ENCODE peak calls at places on chromosomes 12 and 14, in seven cellular contexts. J is astrocyte of the spinal cord; R is stimulated activated CD4-positive, alpha-beta T cell treated with anti-CD3 and anti-CD28 coated beads, Interleukin-1b, Interleukin-23, amount 100 ng/mL, for 1 hour; V is upper lobe of right lung; M is lower leg skin; G is CD8-positive, alpha-beta T cell; D is amniotic stem cell. F is an unnamed sample.

GRCh38 chr12:26668847-26669246 is 164.1 kb downstream of the ITPR2 start:
- DNase-seq in M (no peak), V (no peak), D (no peak), R (no peak), G (no peak), J (no peak), F (no peak)

GRCh38 chr12:64544796-64545382 is 65.4 kb upstream of the RASSF3 start:
- DNase-seq in R (no peak), J (no peak), M (no peak), V (no peak), D (no peak), G (no peak), F (no peak)

GRCh38 chr12:30774599-30774998 is 19.8 kb upstream of the CAPRIN2 start:
- DNase-seq in M (no peak), V (no peak), J (no peak), D (no peak), R (no peak), G (no peak), F (no peak)

GRCh38 chr12:19575307-19576243 is 136.3 kb downstream of the AEBP2 start:
- DNase-seq in D (peak), M (no peak), G (no peak), J (peak), R (no peak), V (no peak), F (no peak)

GRCh38 chr14:93008381-93008780 is 85.4 kb downstream of the CHGA start:
- DNase-seq in M (no peak), J (peak), R (no peak), G (no peak), D (no peak), V (no peak), F (peak)

GRCh38 chr12:93094988-93095737 is 166.1 kb upstream of the EEA1 start:
- DNase-seq in V (no peak), G (no peak), R (no peak), D (no peak), J (no peak), M (no peak), F (no peak)

GRCh38 chr14:79516009-79516408 is 695.3 kb downstream of the DIO2 start:
- DNase-seq in M (no peak), G (no peak), D (no peak), R (no peak), V (no peak), J (no peak), F (no peak)

GRCh38 chr14:69631509-69631908 is 20.1 kb downstream of the SUSD6 start:
- DNase-seq in J (peak), R (no peak), M (no peak), G (no peak), D (no peak), V (no peak), F (no peak)

GRCh38 chr14:36300337-36300736 is 20.1 kb downstream of the MBIP start:
- DNase-seq in M (no peak), G (no peak), J (peak), V (no peak), D (no peak), R (no peak), F (no peak)

GRCh38 chr12:125140239-125140917 is 75.1 kb downstream of the AACS start:
- DNase-seq in G (no peak), J (peak), R (no peak), M (no peak), D (no peak), V (no peak), F (no peak)

GRCh38 chr14:36829547-36829946 is 167.9 kb downstream of the PAX9 start:
- DNase-seq in R (no peak), V (no peak), J (no peak), G (no peak), M (no peak), D (no peak), F (no peak)

GRCh38 chr14:30651934-30652333 is 29.8 kb downstream of the SCFD1 start:
- DNase-seq in J (no peak), V (no peak), D (no peak), G (no peak), R (no peak), M (no peak), F (no peak)

F was measured in posterior vena cava.